ENCODE peak calls at places on chromosomes 12 and 14, in six cellular contexts. L is SHP77; V is NCI-H2081; B is progenitor cell of endocrine pancreas; Y is CD4-positive, CD25-positive, alpha-beta regulatory T cell; S is bronchial epithelial cell. X is an unnamed sample.

GRCh38 chr14:104438166-104438887 is 141.2 kb upstream of the C14orf180 start:
- DNase-seq in V (no peak), S (no peak), L (no peak), B (no peak), Y (no peak), X (no peak)

GRCh38 chr12:122928033-122928890 is 32.3 kb upstream of the VPS37B start:
- DNase-seq in S (no peak), V (no peak), Y (no peak), L (no peak), B (no peak), X (no peak)

GRCh38 chr12:109270494-109270893 is 38.6 kb downstream of the FOXN4 start:
- DNase-seq in V (no peak), S (no peak), B (no peak), Y (no peak), L (no peak), X (no peak)

GRCh38 chr12:110670161-110670701 is 18.7 kb downstream of the HVCN1 start:
- DNase-seq in B (no peak), Y (peak), L (no peak), V (no peak), S (no peak), X (peak)

GRCh38 chr14:104352493-104353220 is 214.3 kb downstream of the KIF26A start:
- DNase-seq in Y (no peak), V (no peak), B (no peak), S (no peak), L (no peak), X (no peak)

GRCh38 chr12:89016970-89017778 is 335.1 kb downstream of the DUSP6 start:
- DNase-seq in Y (peak), L (peak), S (peak), V (peak), B (peak), X (peak)

GRCh38 chr14:103687712-103688111 is 27.5 kb downstream of the XRCC3 start:
- DNase-seq in B (no peak), V (no peak), L (no peak), S (no peak), Y (no peak), X (no peak)

GRCh38 chr12:6946033-6946919 is 2.5 kb downstream of the C12orf57 start:
- DNase-seq in V (peak), Y (peak), B (peak), S (peak), L (peak), X (peak)

GRCh38 chr12:54140958-54141388 is 47.8 kb downstream of the SMUG1 start:
- DNase-seq in S (no peak), Y (no peak), L (no peak), B (no peak), V (no peak), X (no peak)

GRCh38 chr14:72613196-72613974 is 280.5 kb downstream of the DPF3 start:
- DNase-seq in S (peak), L (no peak), V (no peak), Y (no peak), B (peak), X (no peak)

GRCh38 chr12:50442178-50442908 is 41.7 kb downstream of the LARP4 start:
- DNase-seq in Y (peak), S (peak), L (no peak), B (no peak), V (no peak), X (no peak)

GRCh38 chr14:86296173-86296572 is 766.2 kb downstream of the FLRT2 start:
- DNase-seq in S (no peak), V (peak), L (peak), B (no peak), Y (no peak), X (no peak)

GRCh38 chr12:29041621-29042020 is 107.5 kb upstream of the FAR2 start:
- DNase-seq in L (no peak), Y (no peak), S (peak), V (no peak), B (no peak), X (no peak)

GRCh38 chr14:96394047-96394815 is 2.3 kb downstream of the AK7 start:
- DNase-seq in Y (no peak), S (no peak), B (no peak), L (no peak), V (no peak), X (no peak)

GRCh38 chr12:80567391-80567790 is 123.4 kb downstream of the PTPRQ start:
- DNase-seq in Y (no peak), S (peak), B (no peak), L (no peak), V (no peak), X (no peak)

GRCh38 chr12:104805186-104805585 is 152.9 kb downstream of the SLC41A2 start:
- DNase-seq in B (no peak), L (no peak), S (peak), V (no peak), Y (no peak), X (no peak)

GRCh38 chr12:110934093-110934852 is 13.9 kb upstream of the MYL2 start:
- DNase-seq in Y (no peak), B (no peak), L (no peak), V (no peak), S (peak), X (no peak)

GRCh38 chr14:43706901-43707300 is 800.2 kb downstream of the FSCB start:
- DNase-seq in V (no peak), Y (no peak), L (no peak), S (no peak), B (no peak), X (no peak)

GRCh38 chr14:104150201-104151027 is 12.0 kb downstream of the KIF26A start:
- DNase-seq in Y (no peak), V (no peak), L (no peak), B (no peak), S (no peak), X (no peak)

GRCh38 chr12:104669851-104670337 is 213.1 kb downstream of the CHST11 start:
- DNase-seq in S (peak), B (no peak), V (no peak), Y (peak), L (peak), X (no peak)

GRCh38 chr12:110658882-110659281 is 30.0 kb downstream of the HVCN1 start:
- DNase-seq in V (peak), Y (no peak), S (no peak), L (no peak), B (no peak), X (no peak)

GRCh38 chr12:125773033-125773432 is 707.8 kb downstream of the AACS start:
- DNase-seq in S (no peak), Y (peak), V (peak), B (no peak), L (peak), X (no peak)

GRCh38 chr12:73308079-73308478 is 1035.9 kb downstream of the TRHDE start:
- DNase-seq in S (no peak), L (no peak), Y (no peak), V (no peak), B (no peak), X (no peak)

GRCh38 chr14:103056322-103057027 is 874 bp downstream of the CDC42BPB start:
- DNase-seq in V (peak), Y (no peak), L (peak), B (no peak), S (peak), X (no peak)

GRCh38 chr14:61385002-61385685 is 63.8 kb downstream of the PRKCH start:
- DNase-seq in Y (peak), V (no peak), S (no peak), B (no peak), L (no peak), X (peak)

X was measured in naive thymus-derived CD4-positive, alpha-beta T cell.